ENCODE peak calls at places on chromosome 16, in eight cellular contexts. L is effector memory CD4-positive, alpha-beta T cell; P is IMR-90; K is brain microvascular endothelial cell; F is choroid plexus epithelial cell; J is skeletal muscle cell; C is cardiac muscle cell; W is ovary. S is an unnamed sample.

GRCh38 chr16:82936941-82937551 is 310.3 kb downstream of the CDH13 start:
- DNase-seq in W (no peak), K (peak; percentile 89), F (peak; percentile 83), J (peak; percentile 48), P (peak; percentile 87), C (no peak), L (no peak), S (no peak)

GRCh38 chr16:23835390-23836077 is at the start of gene PRKCB:
- DNase-seq in P (peak; percentile 14), J (no peak), C (peak; percentile 92), L (peak; percentile 84), K (peak; percentile 5), W (peak; percentile 16), F (peak; percentile 13), S (peak; percentile 31)

GRCh38 chr16:68368602-68368944 is 57.8 kb downstream of the PRMT7 start:
- DNase-seq in W (no peak), P (no peak), F (no peak), J (no peak), C (no peak), K (no peak), L (no peak), S (no peak)

GRCh38 chr16:52976539-52977167 is 76.0 kb downstream of the CHD9NB start:
- DNase-seq in J (no peak), L (no peak), W (no peak), C (peak; percentile 3), P (peak; percentile 22), F (peak; percentile 43), K (peak; percentile 5), S (no peak)

GRCh38 chr16:17313085-17313611 is 157.6 kb downstream of the XYLT1 start:
- DNase-seq in J (peak; percentile 93), F (no peak), L (no peak), K (no peak), P (peak; percentile 28), C (no peak), W (peak; percentile 50), S (no peak)

GRCh38 chr16:29182501-29182900 is 197.6 kb downstream of the LAT start:
- DNase-seq in W (peak; percentile 31), C (no peak), L (no peak), F (no peak), P (no peak), K (no peak), J (no peak), S (no peak)

GRCh38 chr16:73483076-73483791 is 435.3 kb upstream of the ZFHX3 start:
- DNase-seq in C (no peak), J (no peak), P (no peak), W (no peak), K (no peak), F (no peak), L (no peak), S (no peak)

GRCh38 chr16:84532299-84532724 is 27.9 kb upstream of the MEAK7 start:
- DNase-seq in F (peak; percentile 86), J (peak; percentile 75), P (peak; percentile 98), W (peak; percentile 32), C (peak; percentile 80), L (no peak), K (peak; percentile 77), S (no peak)

GRCh38 chr16:84467256-84467655 is 37.2 kb downstream of the MEAK7 start:
- DNase-seq in L (no peak), P (no peak), J (no peak), F (no peak), W (no peak), C (no peak), K (no peak), S (no peak)

GRCh38 chr16:4309833-4310266 is 6.0 kb upstream of the GLIS2 start:
- DNase-seq in K (peak; percentile 72), C (peak; percentile 81), P (peak; percentile 93), F (peak; percentile 84), W (no peak), J (no peak), L (peak; percentile 25), S (no peak)

GRCh38 chr16:71441348-71441781 is 489 bp downstream of the TLE7 start:
- DNase-seq in F (no peak), P (no peak), J (no peak), W (no peak), L (no peak), C (no peak), K (no peak), S (no peak)

GRCh38 chr16:60110531-60110930 is 1376.4 kb upstream of the GOT2 start:
- DNase-seq in F (no peak), W (no peak), K (no peak), J (no peak), P (no peak), L (no peak), C (no peak), S (no peak)

GRCh38 chr16:49716268-49716667 is 139.6 kb downstream of the ZNF423 start:
- DNase-seq in W (no peak), L (no peak), C (no peak), K (no peak), F (no peak), J (no peak), P (no peak), S (no peak)

GRCh38 chr16:30534368-30535105 is at the start of gene ZNF747:
- DNase-seq in C (peak; percentile 91), P (peak; percentile 75), L (peak; percentile 85), K (peak; percentile 54), J (peak; percentile 28), W (peak; percentile 94), F (peak; percentile 85), S (peak; percentile 95)

GRCh38 chr16:50121278-50121677 is 31.8 kb upstream of the TENT4B start:
- DNase-seq in F (no peak), P (no peak), W (no peak), J (no peak), L (no peak), C (no peak), K (no peak), S (no peak)

GRCh38 chr16:15807603-15808009 is 49.2 kb downstream of the MYH11 start:
- DNase-seq in L (no peak), W (peak; percentile 40), P (peak; percentile 45), K (peak; percentile 58), F (peak; percentile 76), J (no peak), C (no peak), S (peak; percentile 90)

GRCh38 chr16:6777624-6778023 is 555.0 kb upstream of the RBFOX1 start:
- DNase-seq in F (no peak), P (no peak), C (no peak), W (no peak), J (no peak), L (no peak), K (no peak), S (no peak)

GRCh38 chr16:53504665-53505064 is 1.7 kb upstream of the AKTIP start:
- DNase-seq in F (peak; percentile 36), C (no peak), W (no peak), L (no peak), K (peak; percentile 89), P (peak; percentile 46), J (peak; percentile 71), S (no peak)

GRCh38 chr16:88453217-88453531 is at the start of gene ZFPM1:
- DNase-seq in J (no peak), K (no peak), L (no peak), F (no peak), C (peak; percentile 98), P (no peak), W (no peak), S (no peak)

GRCh38 chr16:383326-384020 is 1.7 kb upstream of the PGAP6 start:
- DNase-seq in C (peak; percentile 42), W (no peak), K (no peak), L (no peak), P (no peak), J (no peak), F (no peak), S (no peak)

GRCh38 chr16:25020112-25020591 is 5.0 kb upstream of the ARHGAP17 start:
- DNase-seq in F (no peak), L (no peak), J (no peak), K (no peak), W (no peak), P (no peak), C (no peak), S (no peak)

DNA sequence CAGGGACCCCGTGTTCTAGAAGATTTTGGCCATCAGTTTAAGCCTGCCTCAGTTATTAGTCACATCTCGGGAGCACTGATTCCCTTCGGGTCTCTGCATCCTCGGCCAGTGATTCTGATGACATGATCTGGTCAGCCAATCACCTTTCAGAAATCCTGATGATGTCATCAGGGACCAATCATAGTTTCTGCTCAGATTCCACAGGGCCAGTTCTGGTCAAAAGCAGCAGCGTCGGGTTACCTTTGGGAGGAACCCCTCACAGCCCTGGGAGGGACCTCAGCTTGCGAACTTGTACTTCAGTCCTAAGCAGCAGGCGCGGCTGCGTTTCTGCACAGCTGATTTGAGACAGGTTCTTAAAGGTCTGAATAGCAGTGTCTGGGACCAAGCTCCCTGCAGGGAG is 13.9 kb downstream of the KDM8 start:
- DNase-seq in C (peak; percentile 18), W (no peak), J (peak; percentile 82), L (no peak), K (peak; percentile 82), F (peak; percentile 84), P (peak; percentile 77), S (no peak)
- H3K4me3 ChIP-seq in C (no peak overlapping the region), W (no peak overlapping the region), J (peak overlapping the region; percentile 22), L (no peak overlapping the region), K (no peak overlapping the region), F (no peak overlapping the region), P (no peak overlapping the region), S (no peak overlapping the region)

GRCh38 chr16:69848635-69849545 is 86.8 kb downstream of the WWP2 start:
- DNase-seq in K (peak; percentile 68), J (peak; percentile 83), C (peak; percentile 74), P (peak; percentile 96), W (peak; percentile 82), F (peak; percentile 58), L (no peak), S (peak; percentile 97)
- H3K4me3 ChIP-seq in K (no peak overlapping the region), J (peak overlapping the region; percentile 1), C (no peak overlapping the region), P (no peak overlapping the region), W (no peak overlapping the region), F (no peak overlapping the region), L (no peak overlapping the region), S (peak overlapping the region; percentile 20)

DNA sequence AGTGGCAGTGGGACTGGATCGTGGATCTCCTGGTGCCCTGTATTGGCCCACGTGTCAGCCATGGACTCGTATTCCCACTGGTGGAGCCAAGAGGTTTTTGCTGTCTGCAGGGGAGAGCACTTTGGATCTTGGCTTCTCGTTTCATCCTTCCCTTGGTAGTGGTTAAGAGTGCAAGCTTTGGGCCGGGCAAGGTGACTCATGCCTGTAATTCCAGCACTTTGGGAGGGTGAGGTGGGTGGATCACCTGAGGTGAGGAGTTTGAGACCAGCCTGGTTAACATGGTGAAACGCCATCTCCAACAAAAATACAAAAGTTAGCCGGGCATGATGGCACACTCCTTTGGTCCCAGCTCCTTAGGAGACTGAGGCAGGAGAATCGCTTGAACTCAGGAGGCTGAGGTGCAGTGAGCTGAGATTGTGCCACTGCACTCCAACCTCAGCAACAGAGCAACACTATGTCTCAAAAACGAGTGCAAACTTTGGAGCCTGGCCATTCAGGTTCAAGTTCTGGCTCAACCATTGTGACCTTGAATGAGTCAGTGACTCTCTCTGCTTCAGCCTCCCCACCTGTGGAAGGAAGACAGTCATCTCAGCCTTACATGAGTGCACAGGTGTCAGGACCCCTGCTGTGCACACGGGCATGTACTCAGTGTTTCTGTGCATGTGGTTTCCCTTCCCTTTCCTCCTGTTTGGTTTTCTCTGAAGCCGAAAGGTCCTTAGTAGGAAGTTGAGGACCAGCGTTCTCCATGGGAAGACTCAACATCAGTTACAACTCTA is 57.4 kb downstream of the PLCG2 start:
- DNase-seq in P (no peak), L (no peak), J (no peak), F (no peak), W (no peak), C (no peak), K (no peak), S (no peak)
- H3K4me3 ChIP-seq in P (no peak overlapping the region), L (no peak overlapping the region), J (no peak overlapping the region), F (no peak overlapping the region), W (no peak overlapping the region), C (no peak overlapping the region), K (no peak overlapping the region), S (no peak overlapping the region)

GRCh38 chr16:10868562-10869469 is 8.2 kb upstream of the CIITA start:
- DNase-seq in J (no peak), W (no peak), F (no peak), K (no peak), C (no peak), P (no peak), L (no peak), S (no peak)
- H3K4me3 ChIP-seq in J (no peak overlapping the region), W (no peak overlapping the region), F (no peak overlapping the region), K (no peak overlapping the region), C (no peak overlapping the region), P (no peak overlapping the region), L (no peak overlapping the region), S (no peak overlapping the region)